ENCODE peak calls at places on chromosome 3, in eight cellular contexts. M is pancreas, B is adipocyte, P is thoracic aorta, D is neural progenitor cell, H is left lung, K is endodermal cell, C is ovary. J is an unnamed sample. For H3K4me1, the result is how much of the 10 kb centered on the place peaks cover.

GRCh38 chr3:162666835-162667234 is 1170.2 kb downstream of the OTOL1 start:
- DNase-seq in M (no peak), B (no peak), P (no peak), D (no peak), H (peak), K (no peak), C (no peak), J (no peak)

GRCh38 chr3:190516416-190516815 is 2.5 kb downstream of the IL1RAP start:
- DNase-seq in M (no peak), B (no peak), P (no peak), D (no peak), H (no peak), K (no peak), C (no peak), J (no peak)

GRCh38 chr3:44861412-44862220 is at the start of gene TMEM42:
- DNase-seq in M (peak), B (peak), P (peak), D (peak), H (peak), K (peak), C (peak), J (peak)

GRCh38 chr3:37779289-37780152 is 82.2 kb upstream of the CTDSPL start:
- DNase-seq in M (no peak), B (peak), P (no peak), D (peak), H (no peak), K (peak), C (peak), J (peak)

GRCh38 chr3:123361019-123361418 is 87.9 kb downstream of the ADCY5 start:
- DNase-seq in M (no peak), B (no peak), P (no peak), D (no peak), H (no peak), K (peak), C (no peak), J (no peak)

GRCh38 chr3:99817047-99817436 is 620 bp upstream of the CMSS1 start:
- DNase-seq in M (no peak), B (peak), P (no peak), D (peak), H (no peak), K (no peak), C (no peak), J (no peak)

GRCh38 chr3:137061186-137061585 is 103.4 kb downstream of the IL20RB start:
- DNase-seq in M (no peak), B (no peak), P (no peak), D (no peak), H (no peak), K (no peak), C (no peak), J (no peak)

GRCh38 chr3:129182390-129183180 is 1.1 kb downstream of the CNBP start:
- DNase-seq in M (no peak), B (peak), P (no peak), D (peak), H (no peak), K (peak), C (no peak), J (no peak)

GRCh38 chr3:175270199-175270837 is 411.2 kb downstream of the NAALADL2 start:
- DNase-seq in M (no peak), B (peak), P (no peak), D (no peak), H (no peak), K (no peak), C (no peak), J (no peak)

GRCh38 chr3:62415312-62415791 is 42.0 kb upstream of the FEZF2 start:
- DNase-seq in M (no peak), B (no peak), P (no peak), D (peak), H (no peak), K (peak), C (no peak), J (no peak)

GRCh38 chr3:29764603-29765254 is 483.9 kb downstream of the RBMS3 start:
- DNase-seq in M (no peak), B (peak), P (no peak), D (no peak), H (no peak), K (no peak), C (peak), J (peak)

GRCh38 chr3:45817788-45818523 is 21.6 kb upstream of the SLC6A20 start:
- DNase-seq in M (no peak), B (peak), P (no peak), D (no peak), H (no peak), K (no peak), C (peak), J (peak)

GRCh38 chr3:159607856-159608255 is 380.8 kb upstream of the IL12A start:
- DNase-seq in M (no peak), B (no peak), P (no peak), D (no peak), H (no peak), K (no peak), C (no peak), J (no peak)

GRCh38 chr3:34683851-34684250 is 885.4 kb downstream of the PDCD6IP start:
- DNase-seq in M (peak), B (peak), P (no peak), D (peak), H (no peak), K (peak), C (no peak), J (no peak)

GRCh38 chr3:14450922-14451606 is 48.7 kb downstream of the SLC6A6 start:
- DNase-seq in M (no peak), B (no peak), P (no peak), D (no peak), H (no peak), K (no peak), C (no peak), J (no peak)

GRCh38 chr3:58045084-58045483 is 36.9 kb downstream of the FLNB start:
- DNase-seq in M (no peak), B (no peak), P (no peak), D (no peak), H (no peak), K (no peak), C (no peak), J (no peak)
- H3K4me1 ChIP-seq in M (under half), B (half or more), P (under half), D (under half), H (under half), K (under half), C (under half), J (under half)

GRCh38 chr3:194622621-194623360 is 10.4 kb downstream of the TMEM44 start:
- DNase-seq in M (peak), B (no peak), P (no peak), D (no peak), H (peak), K (no peak), C (no peak), J (no peak)
- H3K4me1 ChIP-seq in M (under half), B (under half), P (under half), D (under half), H (under half), K (under half), C (under half), J (under half)

DNA sequence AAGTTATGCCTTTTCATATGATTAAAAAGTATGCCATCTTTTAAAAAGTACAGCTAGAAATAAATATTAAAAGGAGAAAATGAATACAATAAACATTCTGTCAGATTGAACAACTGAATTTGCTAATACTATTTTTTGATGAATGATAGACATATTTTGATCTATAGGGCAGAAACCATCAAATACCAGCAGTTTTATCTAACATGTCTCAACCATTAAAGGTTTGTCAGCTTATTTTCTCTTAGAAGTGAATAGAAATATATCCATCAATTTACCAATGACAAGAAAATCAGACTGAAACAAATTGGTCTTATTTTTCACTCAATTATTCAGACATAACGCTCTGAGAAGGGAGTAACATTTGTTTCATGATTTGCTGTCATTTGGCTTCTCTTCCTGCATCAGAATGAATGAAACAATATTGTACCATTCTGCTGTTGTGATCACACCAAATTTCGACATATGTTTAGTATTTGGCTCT is 86.6 kb downstream of the THRB start:
- DNase-seq in M (no peak), B (no peak), P (no peak), D (no peak), H (no peak), K (no peak), C (no peak), J (no peak)
- H3K4me1 ChIP-seq in M (under half), B (under half), P (under half), D (under half), H (under half), K (under half), C (under half), J (under half)

DNA sequence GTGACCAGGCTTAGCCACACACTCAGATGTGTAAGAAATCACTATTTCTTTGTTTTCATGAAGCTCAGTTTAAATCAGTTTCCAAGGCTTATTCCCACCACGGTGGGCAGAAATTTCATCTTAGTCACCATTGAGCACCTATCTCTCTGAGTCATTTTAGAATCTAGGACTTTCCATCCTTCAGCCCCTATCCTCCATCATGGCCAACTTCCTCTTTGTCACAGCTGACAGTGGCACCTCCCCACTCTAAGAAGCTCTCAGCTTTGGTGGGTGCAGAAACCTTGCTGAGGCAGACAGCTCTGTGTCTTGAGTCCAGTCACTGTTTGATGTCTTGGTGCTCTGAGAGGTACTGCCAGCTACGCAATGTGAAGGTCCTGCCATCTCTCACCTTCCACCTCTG is 32.9 kb downstream of the SNTN start:
- DNase-seq in M (no peak), B (no peak), P (no peak), D (no peak), H (no peak), K (no peak), C (no peak), J (no peak)
- H3K4me1 ChIP-seq in M (under half), B (under half), P (under half), D (under half), H (under half), K (under half), C (under half), J (under half)

GRCh38 chr3:169250000-169250399 is 413.5 kb downstream of the MECOM start:
- DNase-seq in M (no peak), B (no peak), P (no peak), D (peak), H (no peak), K (no peak), C (no peak), J (no peak)
- H3K4me1 ChIP-seq in M (under half), B (under half), P (under half), D (under half), H (under half), K (under half), C (under half), J (under half)

DNA sequence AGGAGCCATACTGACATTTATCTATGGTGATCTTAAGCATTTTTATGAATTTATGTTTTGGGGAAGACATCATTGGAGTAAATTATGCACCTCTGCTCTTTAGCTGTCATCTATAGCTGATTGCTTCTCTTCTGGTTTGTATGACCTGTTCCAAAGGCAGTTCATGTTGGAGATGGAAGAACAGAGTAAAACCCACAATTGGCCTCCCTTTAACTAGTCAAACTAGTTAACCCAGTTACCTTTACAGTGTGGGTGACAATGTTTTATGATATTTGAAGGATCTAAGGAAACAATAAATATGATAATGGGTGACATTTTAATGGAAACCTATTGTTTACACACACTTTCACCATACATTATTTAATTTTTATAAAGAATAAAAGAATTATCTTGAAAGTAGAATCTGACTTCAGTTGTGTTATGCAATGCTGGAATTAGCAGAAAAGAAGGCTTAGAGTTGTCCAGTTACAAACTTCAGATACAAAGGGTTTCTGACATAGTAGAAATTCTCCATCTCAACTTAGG is 263.5 kb downstream of the NFKBIZ start:
- DNase-seq in M (no peak), B (no peak), P (no peak), D (no peak), H (no peak), K (no peak), C (no peak), J (no peak)
- H3K4me1 ChIP-seq in M (under half), B (under half), P (under half), D (under half), H (under half), K (under half), C (under half), J (under half)

GRCh38 chr3:113264741-113265140 is 53.4 kb downstream of the BOC start:
- DNase-seq in M (no peak), B (no peak), P (no peak), D (peak), H (no peak), K (no peak), C (no peak), J (no peak)
- H3K4me1 ChIP-seq in M (under half), B (under half), P (under half), D (half or more), H (under half), K (under half), C (under half), J (under half)

GRCh38 chr3:172061724-172062184 is 22.4 kb downstream of the FNDC3B start:
- DNase-seq in M (no peak), B (no peak), P (no peak), D (no peak), H (no peak), K (no peak), C (no peak), J (no peak)
- H3K4me1 ChIP-seq in M (half or more), B (half or more), P (half or more), D (under half), H (half or more), K (under half), C (under half), J (under half)

DNA sequence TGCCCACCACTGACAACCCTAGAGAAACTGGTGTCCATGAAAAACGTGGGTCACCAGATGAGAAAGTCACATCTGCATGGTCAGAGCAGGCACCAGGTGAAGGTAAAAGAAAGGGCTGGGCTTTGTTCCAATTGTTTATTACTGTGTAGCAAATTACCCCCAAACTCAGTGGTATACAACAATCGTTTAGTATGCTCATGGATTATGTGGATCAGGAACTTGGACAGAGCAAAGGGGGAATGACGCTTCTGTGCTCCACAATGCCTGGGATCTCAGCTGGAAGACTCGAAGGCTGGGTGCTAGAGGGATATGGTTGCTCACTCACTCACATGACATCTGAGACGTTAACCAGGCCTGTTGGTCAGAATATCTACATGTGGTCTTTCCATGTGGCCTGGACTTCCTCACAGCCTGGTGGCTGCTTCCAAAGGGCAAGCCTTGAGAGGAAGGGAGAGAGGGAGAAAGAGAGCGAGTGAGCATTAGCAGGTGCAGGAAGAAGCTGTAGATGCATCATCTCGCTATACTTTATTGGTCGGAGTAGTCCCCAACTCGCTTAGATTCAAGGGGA is 44.9 kb downstream of the LPP start:
- DNase-seq in M (no peak), B (no peak), P (no peak), D (no peak), H (no peak), K (peak), C (no peak), J (no peak)
- H3K4me1 ChIP-seq in M (under half), B (under half), P (under half), D (under half), H (under half), K (under half), C (under half), J (under half)

J was measured in foreskin keratinocyte.